ENCODE peak calls at places on chromosomes 11 and 22, in eight cellular contexts. R is tibial artery, H is omental fat pad, N is fibroblast of lung, A is kidney epithelial cell, W is neural crest cell, S is Calu3, E is psoas muscle. V is an unnamed sample.

GRCh38 chr22:17807571-17808410 is 33.5 kb upstream of the BID start:
- DNase-seq in R (no peak), H (no peak), N (peak), A (no peak), W (no peak), S (no peak), E (peak), V (no peak)

GRCh38 chr11:114135737-114136151 is 76.2 kb downstream of the ZBTB16 start:
- DNase-seq in R (no peak), H (no peak), N (peak), A (no peak), W (no peak), S (no peak), E (no peak), V (no peak)

GRCh38 chr22:28395920-28396447 is 283.7 kb downstream of the TTC28 start:
- DNase-seq in R (no peak), H (no peak), N (peak), A (no peak), W (no peak), S (no peak), E (no peak), V (no peak)

GRCh38 chr11:42901084-42901483 is 410.7 kb upstream of the API5 start:
- DNase-seq in R (no peak), H (no peak), N (no peak), A (no peak), W (no peak), S (no peak), E (no peak), V (no peak)

GRCh38 chr22:24683671-24684070 is 80.7 kb downstream of the GGT1 start:
- DNase-seq in R (no peak), H (no peak), N (peak), A (no peak), W (no peak), S (no peak), E (no peak), V (no peak)

GRCh38 chr11:2669926-2670469 is 29.8 kb downstream of the KCNQ1OT1 start:
- DNase-seq in R (no peak), H (no peak), N (no peak), A (no peak), W (no peak), S (no peak), E (no peak), V (no peak)

GRCh38 chr22:42902875-42903510 is 45.9 kb upstream of the ARFGAP3 start:
- DNase-seq in R (no peak), H (no peak), N (no peak), A (no peak), W (no peak), S (no peak), E (no peak), V (no peak)

GRCh38 chr11:121499405-121499804 is 46.6 kb upstream of the SORL1-AS1 start:
- DNase-seq in R (no peak), H (no peak), N (no peak), A (no peak), W (no peak), S (no peak), E (no peak), V (no peak)

GRCh38 chr11:44559207-44559943 is 6.1 kb upstream of the CD82 start:
- DNase-seq in R (no peak), H (no peak), N (no peak), A (no peak), W (peak), S (no peak), E (no peak), V (peak)

GRCh38 chr11:37089439-37089838 is 491.4 kb upstream of the RAG2 start:
- DNase-seq in R (no peak), H (no peak), N (no peak), A (no peak), W (no peak), S (no peak), E (no peak), V (no peak)

GRCh38 chr11:86145439-86146156 is 76.7 kb upstream of the PICALM start:
- DNase-seq in R (no peak), H (no peak), N (no peak), A (peak), W (no peak), S (no peak), E (no peak), V (no peak)

GRCh38 chr11:65382804-65383368 is 440 bp upstream of the SLC25A45 start:
- DNase-seq in R (no peak), H (no peak), N (no peak), A (no peak), W (no peak), S (peak), E (peak), V (no peak)

GRCh38 chr22:20514658-20515406 is 7.4 kb downstream of the MED15 start:
- DNase-seq in R (no peak), H (peak), N (peak), A (no peak), W (no peak), S (no peak), E (peak), V (no peak)

GRCh38 chr11:1998861-1999260 is 1.2 kb upstream of the H19 start:
- DNase-seq in R (no peak), H (no peak), N (no peak), A (no peak), W (no peak), S (no peak), E (no peak), V (no peak)

GRCh38 chr11:57459112-57460016 is 964 bp upstream of the RTN4RL2 start:
- DNase-seq in R (no peak), H (no peak), N (no peak), A (no peak), W (no peak), S (no peak), E (no peak), V (peak)

GRCh38 chr11:94700631-94701030 is 67.5 kb upstream of the AMOTL1 start:
- DNase-seq in R (no peak), H (no peak), N (no peak), A (no peak), W (no peak), S (no peak), E (no peak), V (no peak)

GRCh38 chr11:62505784-62506145 is 40.8 kb downstream of the AHNAK start:
- DNase-seq in R (no peak), H (no peak), N (no peak), A (no peak), W (no peak), S (no peak), E (no peak), V (no peak)

GRCh38 chr22:36671398-36671797 is 32.2 kb downstream of the CACNG2 start:
- DNase-seq in R (no peak), H (no peak), N (no peak), A (no peak), W (no peak), S (no peak), E (no peak), V (no peak)

GRCh38 chr11:1415631-1416030 is 25.9 kb downstream of the BRSK2 start:
- DNase-seq in R (no peak), H (no peak), N (no peak), A (no peak), W (no peak), S (no peak), E (no peak), V (no peak)

GRCh38 chr11:65782816-65783228 is 2.0 kb upstream of the AP5B1 start:
- DNase-seq in R (peak), H (no peak), N (no peak), A (no peak), W (no peak), S (no peak), E (no peak), V (no peak)

GRCh38 chr11:65053826-65054503 is 4.4 kb downstream of the NAALADL1 start:
- DNase-seq in R (no peak), H (no peak), N (no peak), A (no peak), W (no peak), S (no peak), E (no peak), V (no peak)

GRCh38 chr11:75147191-75147874 is 3.6 kb upstream of the SLCO2B1 start:
- DNase-seq in R (peak), H (no peak), N (no peak), A (no peak), W (no peak), S (no peak), E (no peak), V (no peak)

GRCh38 chr11:863389-864117 is 20.9 kb downstream of the TSPAN4 start:
- DNase-seq in R (no peak), H (no peak), N (no peak), A (no peak), W (no peak), S (no peak), E (no peak), V (no peak)

GRCh38 chr11:24155792-24156191 is 341.1 kb upstream of the LUZP2 start:
- DNase-seq in R (no peak), H (no peak), N (no peak), A (no peak), W (no peak), S (no peak), E (no peak), V (no peak)

GRCh38 chr11:87281496-87281895 is 243.8 kb downstream of the TMEM135 start:
- DNase-seq in R (no peak), H (no peak), N (no peak), A (no peak), W (no peak), S (no peak), E (no peak), V (no peak)
- TF ChIP-seq CTCF in R (peak), H (no peak), N (peak), A (no peak), W (no peak), S (no peak), E (peak), V (no peak)

DNA sequence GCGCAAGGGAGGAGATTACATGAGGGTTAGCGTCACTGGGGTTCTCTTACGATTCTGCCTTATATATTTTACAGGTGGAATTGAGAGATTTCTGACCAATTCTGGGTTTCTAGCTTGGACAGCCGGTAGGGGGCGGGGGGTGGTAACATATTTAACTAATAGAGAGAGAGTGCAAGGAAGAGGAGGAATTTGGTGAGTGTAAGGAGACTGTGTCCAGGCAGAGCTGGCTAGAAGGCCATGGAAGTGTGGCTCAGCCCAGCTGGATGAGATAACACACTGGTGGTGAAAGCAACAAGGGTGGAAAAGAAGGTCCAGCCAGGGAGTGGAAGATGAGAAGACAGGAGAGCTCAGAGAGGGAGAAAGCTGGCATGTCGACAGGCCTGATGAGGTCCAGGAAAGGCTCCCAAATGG is 56.5 kb downstream of the ST3GAL4 start:
- DNase-seq in R (no peak), H (no peak), N (no peak), A (no peak), W (no peak), S (no peak), E (no peak), V (no peak)
- TF ChIP-seq CTCF in R (no peak), H (no peak), N (peak), A (peak), W (peak), S (no peak), E (no peak), V (no peak)

GRCh38 chr11:118998388-118998717 is 415 bp downstream of the CENATAC start:
- DNase-seq in R (no peak), H (no peak), N (no peak), A (no peak), W (no peak), S (peak), E (no peak), V (no peak)

GRCh38 chr11:118996926-118997626 is 862 bp upstream of the CENATAC start:
- DNase-seq in R (no peak), H (no peak), N (peak), A (no peak), W (no peak), S (no peak), E (no peak), V (peak)

GRCh38 chr11:119000906-119001305 is 3.0 kb downstream of the CENATAC start:
- DNase-seq in R (no peak), H (no peak), N (peak), A (no peak), W (no peak), S (no peak), E (no peak), V (no peak)

GRCh38 chr11:118998822-118999221 is 884 bp downstream of the CENATAC start:
- DNase-seq in R (no peak), H (peak), N (peak), A (peak), W (no peak), S (peak), E (no peak), V (no peak)

DNA sequence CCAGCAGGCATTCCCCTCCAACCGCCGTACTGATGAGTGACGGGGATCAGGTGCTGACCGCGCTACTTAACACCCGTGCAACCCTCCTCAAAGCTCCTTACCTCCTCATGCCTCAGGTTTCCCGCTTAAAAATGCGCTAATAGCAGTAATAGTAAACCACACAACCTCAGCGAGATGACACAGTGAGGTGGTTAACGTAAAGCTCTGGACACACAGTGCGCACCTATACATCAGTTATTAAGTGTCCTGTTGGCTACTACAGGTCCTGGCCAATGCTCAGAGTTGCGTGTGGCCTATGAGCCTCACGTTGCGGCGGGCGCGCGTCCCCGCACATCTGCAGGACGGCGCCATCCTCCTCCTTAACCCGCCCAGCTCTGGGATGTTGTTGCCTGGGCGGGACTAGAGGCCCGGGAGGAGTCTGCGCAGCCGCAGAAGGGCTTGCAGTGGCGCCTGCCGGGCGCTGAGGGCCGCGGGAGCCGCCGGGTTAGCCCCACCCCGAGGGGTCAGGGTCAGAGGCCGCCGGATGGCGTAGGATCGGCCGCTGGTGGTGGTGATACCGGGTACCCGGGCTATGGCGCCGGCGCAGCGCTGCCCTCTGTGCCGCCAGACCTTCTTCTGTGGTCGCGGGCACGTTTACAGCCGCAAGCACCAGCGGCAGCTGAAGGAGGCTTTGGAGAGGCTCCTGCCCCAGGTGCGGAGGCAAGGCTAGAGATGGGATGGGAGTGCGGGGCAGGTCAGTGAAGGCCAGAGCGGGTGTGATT is at the start of gene CENATAC:
- DNase-seq in R (peak), H (peak), N (peak), A (peak), W (peak), S (peak), E (peak), V (peak)
- TF ChIP-seq CTCF in R (no peak), H (no peak), N (no peak), A (no peak), W (no peak), S (no peak), E (no peak), V (no peak)

DNA sequence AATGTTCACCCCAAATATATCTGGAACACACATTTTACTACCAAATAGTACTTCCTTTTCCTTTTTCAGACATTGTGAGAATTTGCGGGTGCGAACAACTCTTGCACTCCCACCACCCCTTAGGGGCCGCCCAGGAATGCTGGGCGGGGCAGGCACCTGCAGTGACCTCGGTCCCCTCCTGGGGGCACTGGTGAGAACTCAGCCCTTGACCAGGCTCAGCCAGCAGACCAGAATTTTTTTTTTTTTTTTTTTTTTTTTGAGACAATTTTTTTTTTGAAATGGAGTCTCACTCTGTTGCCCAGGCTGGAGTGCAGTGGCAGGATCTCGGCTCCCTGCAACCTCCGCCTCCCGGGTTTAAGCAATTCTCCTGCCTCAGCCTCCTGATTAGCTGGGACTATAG is 75.8 kb downstream of the ARHGAP8 start:
- DNase-seq in R (no peak), H (no peak), N (no peak), A (no peak), W (peak), S (peak), E (no peak), V (peak)
- TF ChIP-seq CTCF in R (no peak), H (no peak), N (peak), A (peak), W (peak), S (peak), E (no peak), V (peak)

DNA sequence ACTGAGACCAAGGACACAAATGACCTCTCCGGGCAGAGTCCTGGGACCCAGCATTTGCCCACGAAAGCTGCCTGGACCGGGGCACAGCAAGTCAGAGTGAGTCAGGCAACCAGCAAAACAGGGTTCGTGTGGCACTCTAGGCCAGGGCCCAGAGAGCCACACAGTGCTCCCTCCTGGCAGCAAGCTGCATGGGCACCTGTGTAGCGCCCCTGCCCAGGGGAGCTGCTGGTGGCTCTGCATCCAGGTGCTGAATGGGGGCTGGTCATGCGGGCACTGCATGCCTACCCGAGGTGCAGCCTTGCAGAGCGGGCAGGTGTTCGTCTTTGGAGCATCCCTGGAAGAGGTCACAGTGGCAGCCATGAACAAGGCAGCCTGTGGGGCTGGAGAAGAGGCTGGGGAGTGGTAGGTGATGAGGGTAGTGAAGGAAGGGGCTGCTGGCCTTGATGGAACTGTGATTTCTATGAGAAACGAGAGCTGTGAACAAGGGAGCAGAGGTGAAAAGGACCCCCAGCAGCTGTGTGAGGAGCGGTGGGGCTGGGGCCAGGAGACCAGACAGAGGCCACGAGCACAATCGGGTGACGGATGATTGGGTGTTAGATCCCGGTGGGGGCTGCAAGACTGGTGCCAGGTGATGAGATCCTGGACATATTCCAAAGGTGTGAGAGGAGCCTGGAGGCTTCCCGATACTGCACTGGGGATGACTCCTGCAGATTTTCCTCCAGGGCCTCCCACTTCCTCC is 63.3 kb downstream of the DGCR2 start:
- DNase-seq in R (no peak), H (no peak), N (no peak), A (no peak), W (no peak), S (no peak), E (no peak), V (no peak)
- TF ChIP-seq CTCF in R (no peak), H (no peak), N (no peak), A (no peak), W (no peak), S (no peak), E (no peak), V (peak)

GRCh38 chr11:70512716-70513115 is 114.4 kb downstream of the CTTN start:
- DNase-seq in R (no peak), H (no peak), N (no peak), A (no peak), W (no peak), S (no peak), E (no peak), V (no peak)

GRCh38 chr11:70510571-70510970 is 112.2 kb downstream of the CTTN start:
- DNase-seq in R (no peak), H (no peak), N (no peak), A (no peak), W (no peak), S (no peak), E (peak), V (no peak)

GRCh38 chr11:70510106-70510505 is 111.8 kb downstream of the CTTN start:
- DNase-seq in R (no peak), H (no peak), N (no peak), A (no peak), W (no peak), S (no peak), E (no peak), V (no peak)

GRCh38 chr11:70509476-70509875 is 111.1 kb downstream of the CTTN start:
- DNase-seq in R (no peak), H (no peak), N (no peak), A (no peak), W (no peak), S (no peak), E (peak), V (no peak)

GRCh38 chr11:70511345-70511744 is 113.0 kb downstream of the CTTN start:
- DNase-seq in R (no peak), H (no peak), N (no peak), A (no peak), W (no peak), S (no peak), E (no peak), V (no peak)
- TF ChIP-seq CTCF in R (no peak), H (no peak), N (no peak), A (peak), W (peak), S (no peak), E (no peak), V (no peak)

GRCh38 chr11:7536102-7536501 is 22.3 kb downstream of the PPFIBP2 start:
- DNase-seq in R (no peak), H (no peak), N (no peak), A (no peak), W (no peak), S (peak), E (no peak), V (no peak)
- TF ChIP-seq CTCF in R (no peak), H (no peak), N (no peak), A (peak), W (peak), S (no peak), E (peak), V (peak)

V was measured in GM06990.